ENCODE peak calls at places on chromosomes 1 and 21, in six cellular contexts. E is spleen; W is body of pancreas; F is PC-3; T is ascending aorta; V is CD8-positive, alpha-beta T cell. N is an unnamed sample.

GRCh38 chr1:36922071-36922470 is 112.2 kb downstream of the GRIK3 start:
- DNase-seq in T (peak; percentile 37), V (no peak), F (no peak), E (no peak), W (no peak), N (no peak)

GRCh38 chr1:6384962-6385672 is 8.4 kb downstream of the ACOT7 start:
- DNase-seq in E (no peak), F (no peak), T (no peak), V (no peak), W (peak; percentile 83), N (peak; percentile 35)

GRCh38 chr1:117584181-117584580 is 21.7 kb upstream of the TENT5C start:
- DNase-seq in F (no peak), V (no peak), W (no peak), E (no peak), T (no peak), N (no peak)

GRCh38 chr1:169928438-169929209 is 34.9 kb upstream of the SCYL3 start:
- DNase-seq in W (no peak), E (no peak), F (peak; percentile 61), V (no peak), T (no peak), N (no peak)

GRCh38 chr1:221031890-221032222 is 152.6 kb downstream of the HLX start:
- DNase-seq in T (no peak), W (no peak), E (no peak), V (no peak), F (peak; percentile 39), N (no peak)

GRCh38 chr21:37827878-37828277 is 88.4 kb downstream of the KCNJ6 start:
- DNase-seq in W (no peak), E (no peak), V (no peak), F (no peak), T (no peak), N (no peak)

GRCh38 chr1:203036135-203036534 is 9.8 kb downstream of the PPFIA4 start:
- DNase-seq in V (no peak), E (no peak), W (no peak), T (no peak), F (no peak), N (no peak)

GRCh38 chr1:197773856-197774255 is 1.4 kb downstream of the DENND1B start:
- DNase-seq in E (no peak), F (no peak), T (no peak), W (no peak), V (no peak), N (no peak)

GRCh38 chr1:154288694-154289093 is 16.3 kb downstream of the HAX1 start:
- DNase-seq in V (no peak), W (no peak), T (no peak), E (no peak), F (peak; percentile 54), N (no peak)

GRCh38 chr21:34072145-34073031 is 990 bp upstream of the MRPS6 start:
- DNase-seq in E (no peak), T (peak; percentile 87), V (no peak), W (peak; percentile 67), F (peak; percentile 27), N (no peak)

GRCh38 chr1:87393437-87394085 is 64.9 kb downstream of the LMO4 start:
- DNase-seq in V (no peak), E (no peak), F (no peak), W (no peak), T (no peak), N (no peak)

GRCh38 chr1:63799324-63799723 is 25.5 kb downstream of the ROR1 start:
- DNase-seq in V (no peak), T (no peak), E (no peak), F (no peak), W (no peak), N (no peak)

GRCh38 chr1:67704351-67704750 is 19.4 kb downstream of the GADD45A start:
- DNase-seq in T (no peak), E (no peak), F (no peak), W (no peak), V (no peak), N (no peak)

DNA sequence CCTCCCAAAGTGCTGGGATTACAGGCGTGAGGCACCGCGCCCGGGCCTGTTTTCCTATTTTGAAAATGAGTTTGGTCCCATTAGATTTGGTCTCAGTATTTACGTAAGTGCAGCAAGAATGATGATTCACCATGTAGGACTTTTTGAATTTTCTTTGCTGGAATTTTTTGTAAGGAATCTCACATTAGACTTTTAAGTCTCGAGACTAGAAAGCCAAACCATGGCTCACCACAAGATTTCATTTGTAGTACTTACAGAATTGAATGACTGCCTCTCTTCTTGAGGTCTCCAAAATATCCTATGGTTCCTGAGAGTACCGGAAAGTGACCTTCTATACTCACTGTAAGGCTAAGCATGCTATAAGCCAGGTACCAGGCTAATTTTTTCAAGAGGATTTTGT is 325 bp downstream of the OR14A2 start:
- DNase-seq in T (no peak), W (no peak), E (no peak), V (no peak), F (peak; percentile 72), N (no peak)
- H3K9me3 ChIP-seq in T (no peaks in the 10 kb centered on the region), W (no peaks in the 10 kb centered on the region), E (peaks cover 36% of the 10 kb centered on the region), V (no peaks in the 10 kb centered on the region), F (no peaks in the 10 kb centered on the region), N (no peaks in the 10 kb centered on the region)

DNA sequence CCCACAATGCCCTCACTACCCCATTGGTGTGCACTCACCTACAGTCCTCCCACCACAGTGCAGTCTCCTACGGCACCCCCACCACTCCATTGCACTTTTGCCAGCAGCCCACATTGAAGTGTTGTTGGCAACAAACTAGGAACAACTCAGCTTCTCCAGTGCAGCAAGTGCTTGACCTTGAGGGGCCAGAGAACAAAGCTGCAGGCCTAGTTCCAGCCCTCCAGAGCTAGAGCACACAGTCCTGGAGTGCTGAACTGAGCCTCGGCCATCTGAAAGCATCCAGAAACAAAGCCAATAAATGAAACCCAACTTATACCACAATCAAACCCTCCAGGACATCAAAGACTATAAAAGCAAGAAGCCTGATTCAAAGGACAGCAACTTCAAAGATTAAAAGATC is 129.9 kb downstream of the C1orf94 start:
- DNase-seq in F (no peak), W (no peak), V (no peak), T (no peak), E (no peak), N (no peak)
- H3K9me3 ChIP-seq in F (peaks cover 33% of the 10 kb centered on the region), W (no peaks in the 10 kb centered on the region), V (no peaks in the 10 kb centered on the region), T (peaks cover 11% of the 10 kb centered on the region), E (peaks cover 26% of the 10 kb centered on the region), N (no peaks in the 10 kb centered on the region)

DNA sequence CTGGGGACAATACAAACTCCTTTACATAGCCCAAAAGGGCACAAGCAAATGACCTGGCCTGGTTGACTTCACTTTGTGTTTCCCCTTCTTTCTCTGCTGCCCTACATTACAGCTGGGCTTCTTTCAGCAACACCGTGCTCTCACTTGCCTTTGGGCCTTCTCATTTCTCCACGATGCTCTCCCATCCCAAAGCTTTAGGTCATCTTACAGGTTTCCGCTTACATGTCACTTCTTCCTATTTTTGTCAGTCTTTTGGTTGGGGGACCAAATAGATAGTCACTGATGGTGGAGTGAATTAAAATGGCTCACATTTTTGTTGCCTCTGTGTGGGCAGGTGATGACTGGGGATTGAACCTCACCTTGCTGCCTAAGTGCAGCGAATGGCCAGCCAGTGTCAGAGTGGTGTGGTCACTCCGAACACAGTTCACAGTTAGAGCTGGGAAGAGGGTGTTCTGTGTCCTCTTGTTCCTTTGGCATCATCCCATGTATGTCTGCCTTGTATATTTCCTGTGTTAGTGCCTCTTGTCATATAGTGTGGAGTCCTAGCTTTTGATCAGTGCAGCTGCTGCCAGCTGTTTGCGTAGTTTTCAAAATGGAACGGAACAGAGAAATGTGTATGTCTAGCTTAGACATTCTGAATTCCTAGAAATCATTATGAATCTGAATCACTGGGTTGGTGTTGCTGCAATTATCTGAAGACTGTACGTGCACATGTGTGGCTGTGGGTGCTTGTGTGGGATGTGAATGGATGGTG is 134.8 kb downstream of the NOS1AP start:
- DNase-seq in V (no peak), T (no peak), W (no peak), E (no peak), F (no peak), N (no peak)
- H3K9me3 ChIP-seq in V (no peaks in the 10 kb centered on the region), T (no peaks in the 10 kb centered on the region), W (no peaks in the 10 kb centered on the region), E (peaks cover 6% of the 10 kb centered on the region), F (no peaks in the 10 kb centered on the region), N (no peaks in the 10 kb centered on the region)

GRCh38 chr1:155696524-155696923 is 7.6 kb downstream of the DAP3 start:
- DNase-seq in T (no peak), W (no peak), E (no peak), V (no peak), F (no peak), N (no peak)
- H3K9me3 ChIP-seq in T (no peaks in the 10 kb centered on the region), W (no peaks in the 10 kb centered on the region), E (peaks cover 4% of the 10 kb centered on the region), V (no peaks in the 10 kb centered on the region), F (no peaks in the 10 kb centered on the region), N (no peaks in the 10 kb centered on the region)

DNA sequence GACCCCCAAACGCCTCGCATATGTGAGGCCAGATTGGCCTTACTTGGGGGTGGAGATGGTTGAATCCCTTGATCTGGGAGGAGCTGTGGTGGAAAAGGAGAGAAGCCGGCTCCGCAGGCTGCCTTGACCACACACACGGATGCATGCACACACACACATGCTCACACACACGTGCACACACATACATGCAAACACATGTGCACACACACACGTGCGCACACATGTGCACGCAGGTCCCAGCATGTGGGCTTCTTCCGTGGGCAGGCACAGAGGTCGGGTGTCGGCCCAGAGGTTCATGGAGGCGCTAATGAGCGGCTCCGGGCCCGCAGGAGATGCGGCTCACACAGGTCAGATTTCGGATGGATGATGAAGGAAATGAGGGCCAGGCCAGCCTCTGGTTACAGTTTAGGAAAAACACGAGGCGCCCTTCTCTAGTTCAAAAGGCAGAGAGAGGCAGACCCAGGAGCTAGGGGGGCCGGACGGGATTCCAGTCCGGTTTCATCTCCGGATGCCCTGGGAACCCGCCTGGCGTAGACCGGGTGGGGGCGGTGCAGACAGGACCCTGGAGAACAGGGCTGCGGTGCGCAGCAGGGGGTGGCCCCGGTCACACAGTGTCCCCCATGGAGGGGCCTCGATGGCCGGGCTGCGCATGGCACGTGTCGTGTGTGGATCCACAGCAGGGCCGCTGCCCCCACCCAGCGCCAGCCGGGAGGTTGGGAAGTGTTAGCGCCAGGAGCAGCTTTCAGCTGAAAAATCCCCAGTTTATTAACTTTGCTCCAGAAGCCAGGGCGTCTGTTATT is 91.1 kb upstream of the ACTRT2 start:
- DNase-seq in V (no peak), T (no peak), E (no peak), W (no peak), F (no peak), N (no peak)
- H3K9me3 ChIP-seq in V (no peaks in the 10 kb centered on the region), T (peaks cover 8% of the 10 kb centered on the region), E (no peaks in the 10 kb centered on the region), W (no peaks in the 10 kb centered on the region), F (no peaks in the 10 kb centered on the region), N (no peaks in the 10 kb centered on the region)